ENCODE peak calls at places on chromosomes 5 and 9, in four cellular contexts. B is HepG2, P is GM12878, Z is K562. J is an unnamed sample.

GRCh38 chr5:135235551-135236100 is 163.4 kb downstream of the MACROH2A1 start:
- DNase-seq in Z (no peak), P (no peak), B (no peak), J (no peak)

GRCh38 chr9:82363236-82363635 is 374.7 kb downstream of the SPATA31D1 start:
- DNase-seq in B (no peak), Z (no peak), P (no peak), J (no peak)

GRCh38 chr5:11564716-11565115 is 339.5 kb downstream of the CTNND2 start:
- DNase-seq in Z (no peak), P (no peak), B (no peak), J (no peak)

GRCh38 chr5:93519737-93520136 is 61.3 kb downstream of the NR2F1-AS1 start:
- DNase-seq in P (no peak), Z (no peak), B (no peak), J (no peak)

GRCh38 chr5:150309101-150309897 is 6.6 kb upstream of the ARSI start:
- DNase-seq in Z (no peak), P (no peak), B (no peak), J (no peak)

GRCh38 chr5:42992035-42992570 is 48.0 kb downstream of the ANXA2R start:
- DNase-seq in P (no peak), Z (peak; percentile 44), B (peak; percentile 71), J (peak; percentile 87)

GRCh38 chr5:132526290-132526973 is 16.9 kb downstream of the IL5 start:
- DNase-seq in Z (peak; percentile 70), P (peak; percentile 53), B (peak; percentile 66), J (peak; percentile 59)

GRCh38 chr5:591746-592145 is 20.4 kb upstream of the CEP72 start:
- DNase-seq in P (no peak), B (no peak), Z (no peak), J (no peak)

GRCh38 chr9:126516936-126517750 is 96.6 kb upstream of the LMX1B start:
- DNase-seq in B (peak; percentile 87), Z (no peak), P (no peak), J (peak; percentile 61)

GRCh38 chr9:134983094-134983493 is 65.4 kb upstream of the FCN1 start:
- DNase-seq in Z (peak; percentile 50), B (no peak), P (peak; percentile 2), J (no peak)

DNA sequence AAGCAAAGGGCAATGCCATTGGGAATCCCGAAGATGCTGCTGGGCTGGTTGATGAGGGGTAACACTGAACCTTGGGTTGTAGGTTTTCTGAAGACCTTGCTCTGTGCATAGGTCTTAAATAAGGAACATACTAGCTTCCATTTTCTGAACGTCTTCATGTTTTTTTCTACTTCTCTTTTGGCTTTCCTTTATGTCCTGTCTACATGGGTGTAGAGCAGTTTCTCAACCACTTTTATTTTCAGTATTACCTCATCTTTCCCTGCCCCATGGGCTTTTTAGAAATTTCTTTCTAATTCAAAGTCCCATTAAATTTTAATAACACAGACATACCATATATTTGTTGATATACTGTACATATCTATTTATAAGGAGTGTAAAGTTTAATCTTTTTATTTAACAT is at the start of gene IFNA14:
- DNase-seq in P (no peak), B (no peak), Z (no peak), J (no peak)
- TF ChIP-seq RFX5 in P (no peak), B (no peak), Z (no peak), J (no peak)

GRCh38 chr5:54764102-54764501 is 221.3 kb downstream of the ESM1 start:
- DNase-seq in P (no peak), B (no peak), Z (no peak), J (no peak)

GRCh38 chr5:54764691-54765090 is 220.7 kb downstream of the ESM1 start:
- DNase-seq in Z (no peak), B (no peak), P (no peak), J (no peak)

GRCh38 chr5:54758038-54758437 is 227.4 kb downstream of the ESM1 start:
- DNase-seq in Z (no peak), B (no peak), P (no peak), J (no peak)

GRCh38 chr5:54760182-54760935 is 225.0 kb downstream of the ESM1 start:
- DNase-seq in Z (no peak), B (no peak), P (no peak), J (no peak)

GRCh38 chr5:54761213-54761701 is 224.1 kb downstream of the ESM1 start:
- DNase-seq in Z (no peak), B (no peak), P (no peak), J (no peak)
- TF ChIP-seq JUNB in Z (no peak), B (no peak), P (no peak), J (no peak)

GRCh38 chr9:3526903-3527652 is 1.3 kb upstream of the RFX3 start:
- DNase-seq in Z (no peak), B (peak; percentile 28), P (no peak), J (peak; percentile 27)

GRCh38 chr9:3527653-3527960 is 1.8 kb upstream of the RFX3 start:
- DNase-seq in B (peak; percentile 3), P (no peak), Z (no peak), J (no peak)

GRCh38 chr9:3525836-3526165 is at the start of gene RFX3:
- DNase-seq in P (peak; percentile 78), Z (peak; percentile 85), B (peak; percentile 91), J (peak; percentile 95)

GRCh38 chr9:3526166-3526902 is 533 bp upstream of the RFX3 start:
- DNase-seq in B (peak; percentile 74), Z (peak; percentile 70), P (no peak), J (peak; percentile 56)

DNA sequence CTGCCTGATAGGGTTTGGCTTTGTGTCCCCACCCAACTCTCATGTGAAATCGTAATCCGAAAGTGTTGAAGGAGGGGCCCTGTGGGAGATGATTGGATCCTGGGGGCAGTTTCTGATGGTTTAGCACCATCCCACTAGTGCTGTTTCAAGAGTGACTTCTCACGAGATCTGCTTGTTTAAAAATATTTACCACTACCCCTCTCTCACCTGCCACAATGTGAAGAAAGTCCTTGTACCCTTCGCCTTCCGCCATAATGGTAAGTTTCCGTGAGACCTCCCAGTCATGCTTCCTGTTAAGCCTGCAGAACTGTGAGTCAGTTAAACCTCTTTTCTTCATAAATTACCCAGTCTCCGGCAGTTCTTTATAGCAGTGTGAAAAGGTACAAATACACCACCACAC is 2.7 kb upstream of the RFX3 start:
- DNase-seq in P (peak; percentile 67), Z (peak; percentile 38), B (no peak), J (no peak)
- TF ChIP-seq RFX5 in P (no peak), Z (no peak), B (no peak), J (no peak)

GRCh38 chr5:109740329-109740728 is 50.6 kb downstream of the MAN2A1 start:
- DNase-seq in B (no peak), Z (no peak), P (peak; percentile 32), J (no peak)
- TF ChIP-seq JUNB in B (no peak), Z (no peak), P (no peak), J (no peak)

J was measured in A549.